ENCODE peak calls at places on chromosomes 1 and 21, in nine cellular contexts. One of them, this sample, is unnamed.

GRCh38 chr1:211127166-211127565 is 6.8 kb downstream of the KCNH1 start:
- DNase-seq in activated CD8-positive, alpha-beta memory T cell treated with anti-CD3 and anti-CD28 coated beads for 48 hours: no peak
- DNase-seq in bronchial epithelial cell: no peak
- DNase-seq in stimulated activated CD8-positive, alpha-beta memory T cell treated with anti-CD3 and anti-CD28 coated beads, Interleukin-2, amount 100 ng/mL, for 1 hour: no peak
- DNase-seq in mesendoderm: no peak
- DNase-seq in NCI-H510A treated with DMSO at 0.1 percent for 48 hours: no peak
- DNase-seq in activated CD4-positive, CD25-positive, alpha-beta regulatory T cell: no peak
- DNase-seq in CD8-positive, alpha-beta memory T cell: no peak
- DNase-seq in RCC 7860: no peak
- DNase-seq in this sample: no peak

GRCh38 chr1:44170281-44170823 is 28.9 kb upstream of the KLF18 start:
- DNase-seq in activated CD8-positive, alpha-beta memory T cell treated with anti-CD3 and anti-CD28 coated beads for 48 hours: no peak
- DNase-seq in bronchial epithelial cell: peak; percentile 3
- DNase-seq in stimulated activated CD8-positive, alpha-beta memory T cell treated with anti-CD3 and anti-CD28 coated beads, Interleukin-2, amount 100 ng/mL, for 1 hour: no peak
- DNase-seq in mesendoderm: peak; percentile 7
- DNase-seq in NCI-H510A treated with DMSO at 0.1 percent for 48 hours: no peak
- DNase-seq in activated CD4-positive, CD25-positive, alpha-beta regulatory T cell: no peak
- DNase-seq in CD8-positive, alpha-beta memory T cell: no peak
- DNase-seq in RCC 7860: no peak
- DNase-seq in this sample: no peak

GRCh38 chr1:22903113-22903512 is 69.6 kb downstream of the LACTBL1 start:
- DNase-seq in activated CD8-positive, alpha-beta memory T cell treated with anti-CD3 and anti-CD28 coated beads for 48 hours: no peak
- DNase-seq in bronchial epithelial cell: peak; percentile 51
- DNase-seq in stimulated activated CD8-positive, alpha-beta memory T cell treated with anti-CD3 and anti-CD28 coated beads, Interleukin-2, amount 100 ng/mL, for 1 hour: no peak
- DNase-seq in mesendoderm: no peak
- DNase-seq in NCI-H510A treated with DMSO at 0.1 percent for 48 hours: no peak
- DNase-seq in activated CD4-positive, CD25-positive, alpha-beta regulatory T cell: no peak
- DNase-seq in CD8-positive, alpha-beta memory T cell: no peak
- DNase-seq in RCC 7860: peak; percentile 72
- DNase-seq in this sample: no peak

GRCh38 chr1:39085174-39085573 is 59.0 kb downstream of the NDUFS5 start:
- DNase-seq in activated CD8-positive, alpha-beta memory T cell treated with anti-CD3 and anti-CD28 coated beads for 48 hours: no peak
- DNase-seq in bronchial epithelial cell: no peak
- DNase-seq in stimulated activated CD8-positive, alpha-beta memory T cell treated with anti-CD3 and anti-CD28 coated beads, Interleukin-2, amount 100 ng/mL, for 1 hour: no peak
- DNase-seq in mesendoderm: no peak
- DNase-seq in NCI-H510A treated with DMSO at 0.1 percent for 48 hours: no peak
- DNase-seq in activated CD4-positive, CD25-positive, alpha-beta regulatory T cell: no peak
- DNase-seq in CD8-positive, alpha-beta memory T cell: no peak
- DNase-seq in RCC 7860: no peak
- DNase-seq in this sample: no peak

GRCh38 chr1:201605385-201605747 is 66.4 kb downstream of the NAV1 start:
- DNase-seq in activated CD8-positive, alpha-beta memory T cell treated with anti-CD3 and anti-CD28 coated beads for 48 hours: no peak
- DNase-seq in bronchial epithelial cell: no peak
- DNase-seq in stimulated activated CD8-positive, alpha-beta memory T cell treated with anti-CD3 and anti-CD28 coated beads, Interleukin-2, amount 100 ng/mL, for 1 hour: no peak
- DNase-seq in mesendoderm: no peak
- DNase-seq in NCI-H510A treated with DMSO at 0.1 percent for 48 hours: peak; percentile 49
- DNase-seq in activated CD4-positive, CD25-positive, alpha-beta regulatory T cell: no peak
- DNase-seq in CD8-positive, alpha-beta memory T cell: no peak
- DNase-seq in RCC 7860: no peak
- DNase-seq in this sample: no peak

GRCh38 chr1:88741413-88741812 is 57.3 kb downstream of the PKN2 start:
- DNase-seq in activated CD8-positive, alpha-beta memory T cell treated with anti-CD3 and anti-CD28 coated beads for 48 hours: no peak
- DNase-seq in bronchial epithelial cell: peak; percentile 73
- DNase-seq in stimulated activated CD8-positive, alpha-beta memory T cell treated with anti-CD3 and anti-CD28 coated beads, Interleukin-2, amount 100 ng/mL, for 1 hour: no peak
- DNase-seq in mesendoderm: no peak
- DNase-seq in NCI-H510A treated with DMSO at 0.1 percent for 48 hours: no peak
- DNase-seq in activated CD4-positive, CD25-positive, alpha-beta regulatory T cell: no peak
- DNase-seq in CD8-positive, alpha-beta memory T cell: no peak
- DNase-seq in RCC 7860: no peak
- DNase-seq in this sample: no peak

GRCh38 chr1:24898909-24899439 is 31.1 kb downstream of the RUNX3 start:
- DNase-seq in activated CD8-positive, alpha-beta memory T cell treated with anti-CD3 and anti-CD28 coated beads for 48 hours: no peak
- DNase-seq in bronchial epithelial cell: no peak
- DNase-seq in stimulated activated CD8-positive, alpha-beta memory T cell treated with anti-CD3 and anti-CD28 coated beads, Interleukin-2, amount 100 ng/mL, for 1 hour: no peak
- DNase-seq in mesendoderm: no peak
- DNase-seq in NCI-H510A treated with DMSO at 0.1 percent for 48 hours: no peak
- DNase-seq in activated CD4-positive, CD25-positive, alpha-beta regulatory T cell: no peak
- DNase-seq in CD8-positive, alpha-beta memory T cell: no peak
- DNase-seq in RCC 7860: no peak
- DNase-seq in this sample: no peak

GRCh38 chr1:35047188-35047858 is 15.6 kb upstream of the ZMYM6 start:
- DNase-seq in activated CD8-positive, alpha-beta memory T cell treated with anti-CD3 and anti-CD28 coated beads for 48 hours: no peak
- DNase-seq in bronchial epithelial cell: peak; percentile 81
- DNase-seq in stimulated activated CD8-positive, alpha-beta memory T cell treated with anti-CD3 and anti-CD28 coated beads, Interleukin-2, amount 100 ng/mL, for 1 hour: no peak
- DNase-seq in mesendoderm: no peak
- DNase-seq in NCI-H510A treated with DMSO at 0.1 percent for 48 hours: no peak
- DNase-seq in activated CD4-positive, CD25-positive, alpha-beta regulatory T cell: no peak
- DNase-seq in CD8-positive, alpha-beta memory T cell: no peak
- DNase-seq in RCC 7860: peak; percentile 92
- DNase-seq in this sample: no peak

GRCh38 chr1:107572674-107573205 is 392.2 kb downstream of the VAV3 start:
- DNase-seq in activated CD8-positive, alpha-beta memory T cell treated with anti-CD3 and anti-CD28 coated beads for 48 hours: no peak
- DNase-seq in bronchial epithelial cell: peak; percentile 95
- DNase-seq in stimulated activated CD8-positive, alpha-beta memory T cell treated with anti-CD3 and anti-CD28 coated beads, Interleukin-2, amount 100 ng/mL, for 1 hour: no peak
- DNase-seq in mesendoderm: no peak
- DNase-seq in NCI-H510A treated with DMSO at 0.1 percent for 48 hours: no peak
- DNase-seq in activated CD4-positive, CD25-positive, alpha-beta regulatory T cell: no peak
- DNase-seq in CD8-positive, alpha-beta memory T cell: no peak
- DNase-seq in RCC 7860: peak; percentile 74
- DNase-seq in this sample: no peak

GRCh38 chr1:232905324-232906034 is 44.9 kb upstream of the NTPCR start:
- DNase-seq in activated CD8-positive, alpha-beta memory T cell treated with anti-CD3 and anti-CD28 coated beads for 48 hours: no peak
- DNase-seq in bronchial epithelial cell: peak; percentile 34
- DNase-seq in stimulated activated CD8-positive, alpha-beta memory T cell treated with anti-CD3 and anti-CD28 coated beads, Interleukin-2, amount 100 ng/mL, for 1 hour: no peak
- DNase-seq in mesendoderm: peak; percentile 84
- DNase-seq in NCI-H510A treated with DMSO at 0.1 percent for 48 hours: no peak
- DNase-seq in activated CD4-positive, CD25-positive, alpha-beta regulatory T cell: no peak
- DNase-seq in CD8-positive, alpha-beta memory T cell: no peak
- DNase-seq in RCC 7860: peak; percentile 28
- DNase-seq in this sample: no peak

GRCh38 chr1:155882235-155882634 is 22.9 kb downstream of the SYT11 start:
- DNase-seq in activated CD8-positive, alpha-beta memory T cell treated with anti-CD3 and anti-CD28 coated beads for 48 hours: no peak
- DNase-seq in bronchial epithelial cell: no peak
- DNase-seq in stimulated activated CD8-positive, alpha-beta memory T cell treated with anti-CD3 and anti-CD28 coated beads, Interleukin-2, amount 100 ng/mL, for 1 hour: no peak
- DNase-seq in mesendoderm: no peak
- DNase-seq in NCI-H510A treated with DMSO at 0.1 percent for 48 hours: no peak
- DNase-seq in activated CD4-positive, CD25-positive, alpha-beta regulatory T cell: no peak
- DNase-seq in CD8-positive, alpha-beta memory T cell: no peak
- DNase-seq in RCC 7860: no peak
- DNase-seq in this sample: no peak

GRCh38 chr1:153353226-153353947 is 4.3 kb upstream of the S100A9 start:
- DNase-seq in activated CD8-positive, alpha-beta memory T cell treated with anti-CD3 and anti-CD28 coated beads for 48 hours: no peak
- DNase-seq in bronchial epithelial cell: no peak
- DNase-seq in stimulated activated CD8-positive, alpha-beta memory T cell treated with anti-CD3 and anti-CD28 coated beads, Interleukin-2, amount 100 ng/mL, for 1 hour: no peak
- DNase-seq in mesendoderm: peak; percentile 61
- DNase-seq in NCI-H510A treated with DMSO at 0.1 percent for 48 hours: peak; percentile 5
- DNase-seq in activated CD4-positive, CD25-positive, alpha-beta regulatory T cell: no peak
- DNase-seq in CD8-positive, alpha-beta memory T cell: no peak
- DNase-seq in RCC 7860: no peak
- DNase-seq in this sample: no peak

GRCh38 chr21:26849428-26850115 is 4.4 kb upstream of the ADAMTS1 start:
- DNase-seq in activated CD8-positive, alpha-beta memory T cell treated with anti-CD3 and anti-CD28 coated beads for 48 hours: no peak
- DNase-seq in bronchial epithelial cell: peak; percentile 63
- DNase-seq in stimulated activated CD8-positive, alpha-beta memory T cell treated with anti-CD3 and anti-CD28 coated beads, Interleukin-2, amount 100 ng/mL, for 1 hour: no peak
- DNase-seq in mesendoderm: peak; percentile 64
- DNase-seq in NCI-H510A treated with DMSO at 0.1 percent for 48 hours: peak; percentile 4
- DNase-seq in activated CD4-positive, CD25-positive, alpha-beta regulatory T cell: no peak
- DNase-seq in CD8-positive, alpha-beta memory T cell: no peak
- DNase-seq in RCC 7860: no peak
- DNase-seq in this sample: no peak

GRCh38 chr21:36511484-36512227 is 31.7 kb upstream of the CLDN14 start:
- DNase-seq in activated CD8-positive, alpha-beta memory T cell treated with anti-CD3 and anti-CD28 coated beads for 48 hours: no peak
- DNase-seq in bronchial epithelial cell: peak; percentile 28
- DNase-seq in stimulated activated CD8-positive, alpha-beta memory T cell treated with anti-CD3 and anti-CD28 coated beads, Interleukin-2, amount 100 ng/mL, for 1 hour: no peak
- DNase-seq in mesendoderm: no peak
- DNase-seq in NCI-H510A treated with DMSO at 0.1 percent for 48 hours: no peak
- DNase-seq in activated CD4-positive, CD25-positive, alpha-beta regulatory T cell: no peak
- DNase-seq in CD8-positive, alpha-beta memory T cell: no peak
- DNase-seq in RCC 7860: no peak
- DNase-seq in this sample: no peak

GRCh38 chr21:39696620-39697019 is 48.4 kb upstream of the IGSF5 start:
- DNase-seq in activated CD8-positive, alpha-beta memory T cell treated with anti-CD3 and anti-CD28 coated beads for 48 hours: no peak
- DNase-seq in bronchial epithelial cell: no peak
- DNase-seq in stimulated activated CD8-positive, alpha-beta memory T cell treated with anti-CD3 and anti-CD28 coated beads, Interleukin-2, amount 100 ng/mL, for 1 hour: no peak
- DNase-seq in mesendoderm: no peak
- DNase-seq in NCI-H510A treated with DMSO at 0.1 percent for 48 hours: no peak
- DNase-seq in activated CD4-positive, CD25-positive, alpha-beta regulatory T cell: no peak
- DNase-seq in CD8-positive, alpha-beta memory T cell: no peak
- DNase-seq in RCC 7860: no peak
- DNase-seq in this sample: no peak

GRCh38 chr1:240031414-240031813 is 60.3 kb upstream of the FMN2 start:
- DNase-seq in activated CD8-positive, alpha-beta memory T cell treated with anti-CD3 and anti-CD28 coated beads for 48 hours: no peak
- DNase-seq in bronchial epithelial cell: no peak
- DNase-seq in stimulated activated CD8-positive, alpha-beta memory T cell treated with anti-CD3 and anti-CD28 coated beads, Interleukin-2, amount 100 ng/mL, for 1 hour: no peak
- DNase-seq in mesendoderm: no peak
- DNase-seq in NCI-H510A treated with DMSO at 0.1 percent for 48 hours: no peak
- DNase-seq in activated CD4-positive, CD25-positive, alpha-beta regulatory T cell: no peak
- DNase-seq in CD8-positive, alpha-beta memory T cell: no peak
- DNase-seq in RCC 7860: peak; percentile 9
- DNase-seq in this sample: no peak

GRCh38 chr1:201498621-201499020 is 8.3 kb downstream of the CSRP1 start:
- DNase-seq in activated CD8-positive, alpha-beta memory T cell treated with anti-CD3 and anti-CD28 coated beads for 48 hours: no peak
- DNase-seq in bronchial epithelial cell: no peak
- DNase-seq in stimulated activated CD8-positive, alpha-beta memory T cell treated with anti-CD3 and anti-CD28 coated beads, Interleukin-2, amount 100 ng/mL, for 1 hour: no peak
- DNase-seq in mesendoderm: no peak
- DNase-seq in NCI-H510A treated with DMSO at 0.1 percent for 48 hours: no peak
- DNase-seq in activated CD4-positive, CD25-positive, alpha-beta regulatory T cell: no peak
- DNase-seq in CD8-positive, alpha-beta memory T cell: no peak
- DNase-seq in RCC 7860: no peak
- DNase-seq in this sample: no peak

GRCh38 chr21:27326293-27326692 is 359.4 kb upstream of the ADAMTS5 start:
- DNase-seq in activated CD8-positive, alpha-beta memory T cell treated with anti-CD3 and anti-CD28 coated beads for 48 hours: no peak
- DNase-seq in bronchial epithelial cell: peak; percentile 2
- DNase-seq in stimulated activated CD8-positive, alpha-beta memory T cell treated with anti-CD3 and anti-CD28 coated beads, Interleukin-2, amount 100 ng/mL, for 1 hour: no peak
- DNase-seq in mesendoderm: no peak
- DNase-seq in NCI-H510A treated with DMSO at 0.1 percent for 48 hours: no peak
- DNase-seq in activated CD4-positive, CD25-positive, alpha-beta regulatory T cell: no peak
- DNase-seq in CD8-positive, alpha-beta memory T cell: no peak
- DNase-seq in RCC 7860: no peak
- DNase-seq in this sample: no peak

GRCh38 chr1:26907071-26907922 is 6.5 kb downstream of the NR0B2 start:
- DNase-seq in activated CD8-positive, alpha-beta memory T cell treated with anti-CD3 and anti-CD28 coated beads for 48 hours: no peak
- DNase-seq in bronchial epithelial cell: peak; percentile 97
- DNase-seq in stimulated activated CD8-positive, alpha-beta memory T cell treated with anti-CD3 and anti-CD28 coated beads, Interleukin-2, amount 100 ng/mL, for 1 hour: no peak
- DNase-seq in mesendoderm: peak; percentile 24
- DNase-seq in NCI-H510A treated with DMSO at 0.1 percent for 48 hours: no peak
- DNase-seq in activated CD4-positive, CD25-positive, alpha-beta regulatory T cell: no peak
- DNase-seq in CD8-positive, alpha-beta memory T cell: no peak
- DNase-seq in RCC 7860: peak; percentile 94
- DNase-seq in this sample: no peak

GRCh38 chr1:160567858-160568682 is 11.2 kb downstream of the CD84 start:
- DNase-seq in activated CD8-positive, alpha-beta memory T cell treated with anti-CD3 and anti-CD28 coated beads for 48 hours: peak; percentile 30
- DNase-seq in bronchial epithelial cell: no peak
- DNase-seq in stimulated activated CD8-positive, alpha-beta memory T cell treated with anti-CD3 and anti-CD28 coated beads, Interleukin-2, amount 100 ng/mL, for 1 hour: no peak
- DNase-seq in mesendoderm: peak; percentile 36
- DNase-seq in NCI-H510A treated with DMSO at 0.1 percent for 48 hours: no peak
- DNase-seq in activated CD4-positive, CD25-positive, alpha-beta regulatory T cell: peak; percentile 24
- DNase-seq in CD8-positive, alpha-beta memory T cell: peak; percentile 79
- DNase-seq in RCC 7860: no peak
- DNase-seq in this sample: peak; percentile 67

GRCh38 chr21:45981154-45981606 is 390 bp upstream of the COL6A1 start:
- DNase-seq in activated CD8-positive, alpha-beta memory T cell treated with anti-CD3 and anti-CD28 coated beads for 48 hours: no peak
- DNase-seq in bronchial epithelial cell: peak; percentile 27
- DNase-seq in stimulated activated CD8-positive, alpha-beta memory T cell treated with anti-CD3 and anti-CD28 coated beads, Interleukin-2, amount 100 ng/mL, for 1 hour: no peak
- DNase-seq in mesendoderm: peak; percentile 97
- DNase-seq in NCI-H510A treated with DMSO at 0.1 percent for 48 hours: peak; percentile 23
- DNase-seq in activated CD4-positive, CD25-positive, alpha-beta regulatory T cell: no peak
- DNase-seq in CD8-positive, alpha-beta memory T cell: peak; percentile 48
- DNase-seq in RCC 7860: peak; percentile 75
- DNase-seq in this sample: peak; percentile 50

GRCh38 chr1:219415433-219415832 is 197.5 kb downstream of the ZC3H11B start:
- DNase-seq in activated CD8-positive, alpha-beta memory T cell treated with anti-CD3 and anti-CD28 coated beads for 48 hours: no peak
- DNase-seq in bronchial epithelial cell: no peak
- DNase-seq in stimulated activated CD8-positive, alpha-beta memory T cell treated with anti-CD3 and anti-CD28 coated beads, Interleukin-2, amount 100 ng/mL, for 1 hour: no peak
- DNase-seq in mesendoderm: no peak
- DNase-seq in NCI-H510A treated with DMSO at 0.1 percent for 48 hours: no peak
- DNase-seq in activated CD4-positive, CD25-positive, alpha-beta regulatory T cell: no peak
- DNase-seq in CD8-positive, alpha-beta memory T cell: no peak
- DNase-seq in RCC 7860: no peak
- DNase-seq in this sample: no peak

GRCh38 chr1:56844709-56845108 is 9.9 kb upstream of the C8A start:
- DNase-seq in activated CD8-positive, alpha-beta memory T cell treated with anti-CD3 and anti-CD28 coated beads for 48 hours: no peak
- DNase-seq in bronchial epithelial cell: no peak
- DNase-seq in stimulated activated CD8-positive, alpha-beta memory T cell treated with anti-CD3 and anti-CD28 coated beads, Interleukin-2, amount 100 ng/mL, for 1 hour: no peak
- DNase-seq in mesendoderm: no peak
- DNase-seq in NCI-H510A treated with DMSO at 0.1 percent for 48 hours: no peak
- DNase-seq in activated CD4-positive, CD25-positive, alpha-beta regulatory T cell: no peak
- DNase-seq in CD8-positive, alpha-beta memory T cell: no peak
- DNase-seq in RCC 7860: no peak
- DNase-seq in this sample: no peak

GRCh38 chr1:21909787-21910503 is 27.2 kb downstream of the HSPG2 start:
- DNase-seq in activated CD8-positive, alpha-beta memory T cell treated with anti-CD3 and anti-CD28 coated beads for 48 hours: peak; percentile 36
- DNase-seq in bronchial epithelial cell: peak; percentile 49
- DNase-seq in stimulated activated CD8-positive, alpha-beta memory T cell treated with anti-CD3 and anti-CD28 coated beads, Interleukin-2, amount 100 ng/mL, for 1 hour: no peak
- DNase-seq in mesendoderm: peak; percentile 71
- DNase-seq in NCI-H510A treated with DMSO at 0.1 percent for 48 hours: no peak
- DNase-seq in activated CD4-positive, CD25-positive, alpha-beta regulatory T cell: no peak
- DNase-seq in CD8-positive, alpha-beta memory T cell: peak; percentile 35
- DNase-seq in RCC 7860: no peak
- DNase-seq in this sample: no peak

GRCh38 chr1:51203121-51203873 is 32.8 kb upstream of the RNF11 start:
- DNase-seq in activated CD8-positive, alpha-beta memory T cell treated with anti-CD3 and anti-CD28 coated beads for 48 hours: no peak
- DNase-seq in bronchial epithelial cell: no peak
- DNase-seq in stimulated activated CD8-positive, alpha-beta memory T cell treated with anti-CD3 and anti-CD28 coated beads, Interleukin-2, amount 100 ng/mL, for 1 hour: no peak
- DNase-seq in mesendoderm: no peak
- DNase-seq in NCI-H510A treated with DMSO at 0.1 percent for 48 hours: no peak
- DNase-seq in activated CD4-positive, CD25-positive, alpha-beta regulatory T cell: no peak
- DNase-seq in CD8-positive, alpha-beta memory T cell: no peak
- DNase-seq in RCC 7860: no peak
- DNase-seq in this sample: no peak

GRCh38 chr1:88088481-88088880 is 595.6 kb upstream of the PKN2 start:
- DNase-seq in activated CD8-positive, alpha-beta memory T cell treated with anti-CD3 and anti-CD28 coated beads for 48 hours: no peak
- DNase-seq in bronchial epithelial cell: no peak
- DNase-seq in stimulated activated CD8-positive, alpha-beta memory T cell treated with anti-CD3 and anti-CD28 coated beads, Interleukin-2, amount 100 ng/mL, for 1 hour: no peak
- DNase-seq in mesendoderm: peak; percentile 18
- DNase-seq in NCI-H510A treated with DMSO at 0.1 percent for 48 hours: no peak
- DNase-seq in activated CD4-positive, CD25-positive, alpha-beta regulatory T cell: no peak
- DNase-seq in CD8-positive, alpha-beta memory T cell: no peak
- DNase-seq in RCC 7860: no peak
- DNase-seq in this sample: no peak

GRCh38 chr1:62989497-62989896 is 205.6 kb downstream of the ATG4C start:
- DNase-seq in activated CD8-positive, alpha-beta memory T cell treated with anti-CD3 and anti-CD28 coated beads for 48 hours: no peak
- DNase-seq in bronchial epithelial cell: no peak
- DNase-seq in stimulated activated CD8-positive, alpha-beta memory T cell treated with anti-CD3 and anti-CD28 coated beads, Interleukin-2, amount 100 ng/mL, for 1 hour: no peak
- DNase-seq in mesendoderm: peak; percentile 67
- DNase-seq in NCI-H510A treated with DMSO at 0.1 percent for 48 hours: no peak
- DNase-seq in activated CD4-positive, CD25-positive, alpha-beta regulatory T cell: no peak
- DNase-seq in CD8-positive, alpha-beta memory T cell: no peak
- DNase-seq in RCC 7860: no peak
- DNase-seq in this sample: no peak

GRCh38 chr1:237864338-237865244 is 26.1 kb downstream of the ZP4 start:
- DNase-seq in activated CD8-positive, alpha-beta memory T cell treated with anti-CD3 and anti-CD28 coated beads for 48 hours: peak; percentile 10
- DNase-seq in bronchial epithelial cell: peak; percentile 12
- DNase-seq in stimulated activated CD8-positive, alpha-beta memory T cell treated with anti-CD3 and anti-CD28 coated beads, Interleukin-2, amount 100 ng/mL, for 1 hour: no peak
- DNase-seq in mesendoderm: peak; percentile 70
- DNase-seq in NCI-H510A treated with DMSO at 0.1 percent for 48 hours: peak; percentile 69
- DNase-seq in activated CD4-positive, CD25-positive, alpha-beta regulatory T cell: no peak
- DNase-seq in CD8-positive, alpha-beta memory T cell: no peak
- DNase-seq in RCC 7860: peak; percentile 84
- DNase-seq in this sample: no peak

GRCh38 chr1:48876221-48876785 is 99.6 kb upstream of the BEND5 start:
- DNase-seq in activated CD8-positive, alpha-beta memory T cell treated with anti-CD3 and anti-CD28 coated beads for 48 hours: no peak
- DNase-seq in bronchial epithelial cell: peak; percentile 90
- DNase-seq in stimulated activated CD8-positive, alpha-beta memory T cell treated with anti-CD3 and anti-CD28 coated beads, Interleukin-2, amount 100 ng/mL, for 1 hour: no peak
- DNase-seq in mesendoderm: no peak
- DNase-seq in NCI-H510A treated with DMSO at 0.1 percent for 48 hours: no peak
- DNase-seq in activated CD4-positive, CD25-positive, alpha-beta regulatory T cell: no peak
- DNase-seq in CD8-positive, alpha-beta memory T cell: no peak
- DNase-seq in RCC 7860: peak; percentile 70
- DNase-seq in this sample: no peak

GRCh38 chr21:45502600-45502999 is 39.6 kb downstream of the SLC19A1 start:
- DNase-seq in activated CD8-positive, alpha-beta memory T cell treated with anti-CD3 and anti-CD28 coated beads for 48 hours: no peak
- DNase-seq in bronchial epithelial cell: no peak
- DNase-seq in stimulated activated CD8-positive, alpha-beta memory T cell treated with anti-CD3 and anti-CD28 coated beads, Interleukin-2, amount 100 ng/mL, for 1 hour: no peak
- DNase-seq in mesendoderm: no peak
- DNase-seq in NCI-H510A treated with DMSO at 0.1 percent for 48 hours: no peak
- DNase-seq in activated CD4-positive, CD25-positive, alpha-beta regulatory T cell: no peak
- DNase-seq in CD8-positive, alpha-beta memory T cell: no peak
- DNase-seq in RCC 7860: no peak
- DNase-seq in this sample: no peak

GRCh38 chr1:25546193-25546592 is 2.8 kb downstream of the LDLRAP1 start:
- DNase-seq in activated CD8-positive, alpha-beta memory T cell treated with anti-CD3 and anti-CD28 coated beads for 48 hours: no peak
- DNase-seq in bronchial epithelial cell: no peak
- DNase-seq in stimulated activated CD8-positive, alpha-beta memory T cell treated with anti-CD3 and anti-CD28 coated beads, Interleukin-2, amount 100 ng/mL, for 1 hour: no peak
- DNase-seq in mesendoderm: no peak
- DNase-seq in NCI-H510A treated with DMSO at 0.1 percent for 48 hours: no peak
- DNase-seq in activated CD4-positive, CD25-positive, alpha-beta regulatory T cell: no peak
- DNase-seq in CD8-positive, alpha-beta memory T cell: no peak
- DNase-seq in RCC 7860: no peak
- DNase-seq in this sample: no peak

This sample was measured in CD4-positive, alpha-beta T cell.